ENCODE peak calls at places on chromosomes 1 and 21, in ten cellular contexts. One of them, this sample, is unnamed.

GRCh38 chr1:28812669-28813468 is 899 bp downstream of the OPRD1 start:
- DNase-seq in HFF-Myc: no peak
- DNase-seq in bronchial epithelial cell: no peak
- DNase-seq in astrocyte of the spinal cord: no peak
- DNase-seq in AG09319: no peak
- DNase-seq in right atrium auricular region: no peak
- DNase-seq in left ventricle myocardium inferior: no peak
- DNase-seq in GOT3: no peak
- DNase-seq in NAMALWA: no peak
- DNase-seq in SW480: no peak
- DNase-seq in this sample: no peak

GRCh38 chr1:210937846-210938245 is 196.1 kb downstream of the KCNH1 start:
- DNase-seq in HFF-Myc: no peak
- DNase-seq in bronchial epithelial cell: no peak
- DNase-seq in astrocyte of the spinal cord: no peak
- DNase-seq in AG09319: no peak
- DNase-seq in right atrium auricular region: no peak
- DNase-seq in left ventricle myocardium inferior: no peak
- DNase-seq in GOT3: no peak
- DNase-seq in NAMALWA: no peak
- DNase-seq in SW480: peak
- DNase-seq in this sample: no peak

GRCh38 chr1:18482721-18483425 is 2.1 kb downstream of the KLHDC7A start:
- DNase-seq in HFF-Myc: no peak
- DNase-seq in bronchial epithelial cell: no peak
- DNase-seq in astrocyte of the spinal cord: no peak
- DNase-seq in AG09319: no peak
- DNase-seq in right atrium auricular region: no peak
- DNase-seq in left ventricle myocardium inferior: no peak
- DNase-seq in GOT3: no peak
- DNase-seq in NAMALWA: no peak
- DNase-seq in SW480: no peak
- DNase-seq in this sample: no peak

GRCh38 chr1:215992620-215993019 is 425.5 kb downstream of the KCTD3 start:
- DNase-seq in HFF-Myc: peak
- DNase-seq in bronchial epithelial cell: peak
- DNase-seq in astrocyte of the spinal cord: peak
- DNase-seq in AG09319: no peak
- DNase-seq in right atrium auricular region: no peak
- DNase-seq in left ventricle myocardium inferior: no peak
- DNase-seq in GOT3: no peak
- DNase-seq in NAMALWA: peak
- DNase-seq in SW480: peak
- DNase-seq in this sample: no peak

GRCh38 chr1:11053758-11054137 is 6.1 kb downstream of the SRM start:
- DNase-seq in HFF-Myc: no peak
- DNase-seq in bronchial epithelial cell: no peak
- DNase-seq in astrocyte of the spinal cord: no peak
- DNase-seq in AG09319: no peak
- DNase-seq in right atrium auricular region: no peak
- DNase-seq in left ventricle myocardium inferior: no peak
- DNase-seq in GOT3: no peak
- DNase-seq in NAMALWA: peak
- DNase-seq in SW480: no peak
- DNase-seq in this sample: no peak

GRCh38 chr1:31926846-31927660 is 11.1 kb downstream of the PTP4A2 start:
- DNase-seq in HFF-Myc: no peak
- DNase-seq in bronchial epithelial cell: no peak
- DNase-seq in astrocyte of the spinal cord: no peak
- DNase-seq in AG09319: no peak
- DNase-seq in right atrium auricular region: no peak
- DNase-seq in left ventricle myocardium inferior: no peak
- DNase-seq in GOT3: no peak
- DNase-seq in NAMALWA: peak
- DNase-seq in SW480: no peak
- DNase-seq in this sample: no peak

GRCh38 chr1:82388679-82389078 is 587.9 kb downstream of the ADGRL2 start:
- DNase-seq in HFF-Myc: no peak
- DNase-seq in bronchial epithelial cell: peak
- DNase-seq in astrocyte of the spinal cord: peak
- DNase-seq in AG09319: no peak
- DNase-seq in right atrium auricular region: no peak
- DNase-seq in left ventricle myocardium inferior: no peak
- DNase-seq in GOT3: no peak
- DNase-seq in NAMALWA: no peak
- DNase-seq in SW480: no peak
- DNase-seq in this sample: no peak

GRCh38 chr1:239587066-239587465 is 200.7 kb downstream of the CHRM3 start:
- DNase-seq in HFF-Myc: no peak
- DNase-seq in bronchial epithelial cell: no peak
- DNase-seq in astrocyte of the spinal cord: no peak
- DNase-seq in AG09319: no peak
- DNase-seq in right atrium auricular region: no peak
- DNase-seq in left ventricle myocardium inferior: no peak
- DNase-seq in GOT3: no peak
- DNase-seq in NAMALWA: no peak
- DNase-seq in SW480: peak
- DNase-seq in this sample: no peak

GRCh38 chr1:51324271-51325010 is 5.9 kb downstream of the TTC39A start:
- DNase-seq in HFF-Myc: no peak
- DNase-seq in bronchial epithelial cell: no peak
- DNase-seq in astrocyte of the spinal cord: no peak
- DNase-seq in AG09319: no peak
- DNase-seq in right atrium auricular region: no peak
- DNase-seq in left ventricle myocardium inferior: no peak
- DNase-seq in GOT3: no peak
- DNase-seq in NAMALWA: no peak
- DNase-seq in SW480: no peak
- DNase-seq in this sample: no peak

GRCh38 chr1:168202941-168203654 is 22.7 kb upstream of the SFT2D2 start:
- DNase-seq in HFF-Myc: peak
- DNase-seq in bronchial epithelial cell: peak
- DNase-seq in astrocyte of the spinal cord: peak
- DNase-seq in AG09319: peak
- DNase-seq in right atrium auricular region: no peak
- DNase-seq in left ventricle myocardium inferior: no peak
- DNase-seq in GOT3: no peak
- DNase-seq in NAMALWA: no peak
- DNase-seq in SW480: no peak
- DNase-seq in this sample: no peak

GRCh38 chr1:80050085-80050484 is 1043.6 kb upstream of the ADGRL4 start:
- DNase-seq in HFF-Myc: no peak
- DNase-seq in bronchial epithelial cell: no peak
- DNase-seq in astrocyte of the spinal cord: no peak
- DNase-seq in AG09319: no peak
- DNase-seq in right atrium auricular region: no peak
- DNase-seq in left ventricle myocardium inferior: no peak
- DNase-seq in GOT3: no peak
- DNase-seq in NAMALWA: no peak
- DNase-seq in SW480: no peak
- DNase-seq in this sample: no peak

GRCh38 chr1:244865028-244865371 is 657 bp upstream of the HNRNPU start:
- DNase-seq in HFF-Myc: no peak
- DNase-seq in bronchial epithelial cell: no peak
- DNase-seq in astrocyte of the spinal cord: no peak
- DNase-seq in AG09319: no peak
- DNase-seq in right atrium auricular region: peak
- DNase-seq in left ventricle myocardium inferior: peak
- DNase-seq in GOT3: no peak
- DNase-seq in NAMALWA: no peak
- DNase-seq in SW480: peak
- DNase-seq in this sample: no peak

GRCh38 chr1:224499204-224499603 is 64.6 kb upstream of the WDR26 start:
- DNase-seq in HFF-Myc: no peak
- DNase-seq in bronchial epithelial cell: peak
- DNase-seq in astrocyte of the spinal cord: no peak
- DNase-seq in AG09319: no peak
- DNase-seq in right atrium auricular region: no peak
- DNase-seq in left ventricle myocardium inferior: no peak
- DNase-seq in GOT3: no peak
- DNase-seq in NAMALWA: no peak
- DNase-seq in SW480: no peak
- DNase-seq in this sample: no peak

GRCh38 chr1:37423810-37424209 is 50.6 kb upstream of the ZC3H12A start:
- DNase-seq in HFF-Myc: no peak
- DNase-seq in bronchial epithelial cell: no peak
- DNase-seq in astrocyte of the spinal cord: no peak
- DNase-seq in AG09319: no peak
- DNase-seq in right atrium auricular region: no peak
- DNase-seq in left ventricle myocardium inferior: no peak
- DNase-seq in GOT3: no peak
- DNase-seq in NAMALWA: peak
- DNase-seq in SW480: no peak
- DNase-seq in this sample: no peak

GRCh38 chr1:82455342-82455741 is 654.6 kb downstream of the ADGRL2 start:
- DNase-seq in HFF-Myc: no peak
- DNase-seq in bronchial epithelial cell: no peak
- DNase-seq in astrocyte of the spinal cord: no peak
- DNase-seq in AG09319: no peak
- DNase-seq in right atrium auricular region: no peak
- DNase-seq in left ventricle myocardium inferior: no peak
- DNase-seq in GOT3: no peak
- DNase-seq in NAMALWA: no peak
- DNase-seq in SW480: no peak
- DNase-seq in this sample: no peak

GRCh38 chr21:33478858-33479678 is 706 bp downstream of the TMEM50B start:
- DNase-seq in HFF-Myc: no peak
- DNase-seq in bronchial epithelial cell: peak
- DNase-seq in astrocyte of the spinal cord: peak
- DNase-seq in AG09319: no peak
- DNase-seq in right atrium auricular region: no peak
- DNase-seq in left ventricle myocardium inferior: no peak
- DNase-seq in GOT3: no peak
- DNase-seq in NAMALWA: peak
- DNase-seq in SW480: peak
- DNase-seq in this sample: peak